ENCODE peak calls at places on chromosomes 5 and 9, in seven cellular contexts. G, W, R, A, T, Q and I are unnamed samples.

GRCh38 chr5:110844251-110844650 is 105.4 kb downstream of the SLC25A46 start:
- DNase-seq in R (no peak), T (no peak), A (no peak), G (no peak), W (no peak), Q (no peak), I (no peak)

GRCh38 chr5:29079771-29080170 is 2041.4 kb upstream of the CDH9 start:
- DNase-seq in T (no peak), R (no peak), Q (no peak), W (no peak), A (no peak), G (no peak), I (no peak)

GRCh38 chr5:6773342-6774035 is 60.3 kb downstream of the TENT4A start:
- DNase-seq in A (no peak), G (no peak), W (no peak), T (no peak), Q (no peak), R (no peak), I (no peak)

GRCh38 chr5:14445581-14446290 is 135.9 kb upstream of the OTULINL start:
- DNase-seq in G (peak; percentile 27), T (no peak), R (no peak), A (no peak), Q (no peak), W (no peak), I (peak; percentile 62)

GRCh38 chr5:118863345-118863744 is 125.0 kb downstream of the DTWD2 start:
- DNase-seq in R (peak; percentile 16), W (no peak), T (no peak), Q (no peak), G (no peak), A (no peak), I (no peak)

GRCh38 chr9:70079364-70080103 is 35.9 kb downstream of the MAMDC2 start:
- DNase-seq in G (no peak), W (no peak), Q (no peak), R (no peak), T (no peak), A (no peak), I (no peak)

GRCh38 chr9:9112001-9112725 is 1312.6 kb upstream of the DMAC1 start:
- DNase-seq in T (no peak), R (no peak), G (no peak), W (no peak), Q (no peak), A (no peak), I (no peak)

GRCh38 chr5:126481243-126481642 is 58.0 kb downstream of the GRAMD2B start:
- DNase-seq in G (no peak), W (no peak), Q (no peak), T (no peak), A (no peak), R (no peak), I (no peak)

GRCh38 chr9:124197177-124198095 is 60.3 kb upstream of the NEK6 start:
- DNase-seq in A (no peak), R (no peak), W (no peak), T (no peak), Q (no peak), G (no peak), I (no peak)

GRCh38 chr5:14665949-14666741 is 1.6 kb downstream of the OTULIN start:
- DNase-seq in W (no peak), A (peak; percentile 41), G (no peak), R (peak; percentile 55), T (no peak), Q (peak; percentile 36), I (no peak)

GRCh38 chr9:14573319-14573718 is 119.9 kb downstream of the ZDHHC21 start:
- DNase-seq in W (no peak), R (no peak), Q (no peak), G (no peak), T (no peak), A (no peak), I (no peak)

GRCh38 chr9:109336409-109336808 is 15.6 kb upstream of the EPB41L4B start:
- DNase-seq in T (no peak), Q (no peak), R (no peak), W (no peak), G (no peak), A (no peak), I (no peak)

GRCh38 chr9:34254141-34254913 is 74.7 kb downstream of the KIF24 start:
- DNase-seq in Q (no peak), A (no peak), T (no peak), R (peak; percentile 97), G (no peak), W (peak; percentile 28), I (no peak)

GRCh38 chr9:107285292-107285691 is 2.2 kb downstream of the RAD23B start:
- DNase-seq in W (no peak), T (no peak), A (no peak), R (no peak), G (no peak), Q (no peak), I (no peak)

GRCh38 chr5:80181618-80182211 is 74.1 kb downstream of the SERINC5 start:
- DNase-seq in A (peak; percentile 90), Q (no peak), G (no peak), W (peak; percentile 88), R (peak; percentile 68), T (no peak), I (no peak)

GRCh38 chr5:142839711-142840441 is 69.7 kb downstream of the ARHGAP26 start:
- DNase-seq in A (no peak), Q (no peak), R (no peak), G (no peak), W (no peak), T (peak; percentile 34), I (no peak)

GRCh38 chr9:755454-756381 is 85.8 kb upstream of the DMRT1 start:
- DNase-seq in W (peak; percentile 40), G (no peak), R (peak; percentile 26), A (peak; percentile 93), T (no peak), Q (no peak), I (no peak)

GRCh38 chr5:176540956-176541337 is 3.7 kb upstream of the RNF44 start:
- DNase-seq in Q (no peak), R (no peak), G (no peak), T (no peak), W (no peak), A (no peak), I (no peak)

GRCh38 chr5:83322273-83322924 is 149.1 kb upstream of the VCAN start:
- DNase-seq in Q (no peak), A (no peak), W (no peak), G (no peak), R (no peak), T (no peak), I (no peak)

GRCh38 chr9:101029300-101030021 is 934 bp downstream of the PLPPR1 start:
- DNase-seq in G (no peak), W (no peak), R (no peak), T (no peak), Q (no peak), A (no peak), I (peak; percentile 69)

GRCh38 chr9:101030022-101030391 is 1.5 kb downstream of the PLPPR1 start:
- DNase-seq in Q (no peak), G (no peak), A (no peak), T (no peak), W (no peak), R (no peak), I (no peak)

GRCh38 chr9:101034222-101034621 is 5.7 kb downstream of the PLPPR1 start:
- DNase-seq in R (no peak), T (no peak), A (no peak), G (no peak), W (no peak), Q (no peak), I (no peak)

GRCh38 chr9:101037433-101037832 is 8.9 kb downstream of the PLPPR1 start:
- DNase-seq in W (no peak), T (no peak), R (no peak), G (no peak), A (no peak), Q (no peak), I (no peak)

DNA sequence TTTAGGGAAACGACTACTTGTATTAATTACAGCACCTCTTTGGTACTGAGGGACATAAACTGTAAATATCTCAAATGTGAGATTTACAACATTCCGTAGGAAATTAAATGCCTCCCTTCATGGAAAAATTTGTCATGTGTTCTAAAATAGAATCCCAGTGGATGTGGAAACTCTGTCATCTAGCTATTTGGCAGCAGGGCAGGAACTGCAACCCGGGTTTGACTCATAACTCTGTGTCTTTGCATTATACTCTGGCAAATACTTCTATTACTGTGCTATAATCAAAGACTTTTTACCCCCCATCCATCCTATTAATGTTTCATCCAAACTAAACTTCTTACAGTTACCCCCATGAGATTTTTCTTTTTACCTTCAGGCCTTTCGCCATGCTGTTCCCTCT is 6.6 kb downstream of the PLPPR1 start:
- DNase-seq in Q (no peak), R (no peak), A (no peak), W (no peak), G (no peak), T (no peak), I (no peak)
- H3K27ac ChIP-seq in Q (no peak overlapping the region), R (no peak overlapping the region), A (no peak overlapping the region), W (no peak overlapping the region), G (no peak overlapping the region), T (no peak overlapping the region), I (no peak overlapping the region)

DNA sequence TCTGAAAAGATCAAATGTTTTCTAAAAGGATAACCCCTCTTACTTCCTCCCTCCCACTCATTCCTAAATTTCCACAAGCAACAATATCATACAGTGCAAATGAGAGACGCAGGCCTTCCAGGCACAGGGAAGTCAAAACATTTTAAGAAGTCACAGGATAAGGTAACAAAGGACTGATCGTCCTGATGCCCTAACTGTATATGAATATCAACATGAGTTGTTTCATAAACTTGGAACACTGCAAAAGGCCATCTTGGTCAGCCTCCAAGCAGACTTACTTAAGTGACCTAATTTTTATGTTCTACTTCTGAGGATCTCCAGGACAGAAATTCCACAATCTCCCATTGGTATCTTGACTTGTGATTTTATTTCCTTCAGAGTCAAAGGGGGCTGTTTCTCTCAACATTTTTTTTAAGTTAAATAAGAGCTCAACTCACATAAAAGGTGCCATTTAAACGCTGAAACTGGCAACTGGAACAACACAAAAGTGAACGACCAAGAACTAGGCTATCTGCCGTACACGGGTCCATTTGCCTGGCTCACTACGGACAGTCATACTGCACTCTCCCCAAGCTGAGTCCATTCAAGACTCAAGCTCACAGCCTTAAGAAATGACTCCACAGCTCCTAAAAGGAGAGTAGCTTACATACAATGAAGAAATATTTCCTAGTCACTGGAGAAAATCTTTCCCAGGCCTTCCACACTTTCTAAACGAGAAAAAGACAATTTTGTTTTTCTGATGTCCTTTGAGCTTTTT is 71.3 kb downstream of the LHFPL2 start:
- DNase-seq in A (no peak), G (no peak), Q (no peak), R (no peak), W (no peak), T (no peak), I (no peak)
- H3K27ac ChIP-seq in A (no peak overlapping the region), G (no peak overlapping the region), Q (no peak overlapping the region), R (no peak overlapping the region), W (no peak overlapping the region), T (peak overlapping the region; percentile 57), I (no peak overlapping the region)

GRCh38 chr9:129428890-129429577 is 191.9 kb downstream of the C9orf50 start:
- DNase-seq in Q (no peak), W (no peak), T (no peak), G (no peak), R (no peak), A (no peak), I (no peak)
- H3K27ac ChIP-seq in Q (no peak overlapping the region), W (no peak overlapping the region), T (no peak overlapping the region), G (no peak overlapping the region), R (no peak overlapping the region), A (no peak overlapping the region), I (no peak overlapping the region)

DNA sequence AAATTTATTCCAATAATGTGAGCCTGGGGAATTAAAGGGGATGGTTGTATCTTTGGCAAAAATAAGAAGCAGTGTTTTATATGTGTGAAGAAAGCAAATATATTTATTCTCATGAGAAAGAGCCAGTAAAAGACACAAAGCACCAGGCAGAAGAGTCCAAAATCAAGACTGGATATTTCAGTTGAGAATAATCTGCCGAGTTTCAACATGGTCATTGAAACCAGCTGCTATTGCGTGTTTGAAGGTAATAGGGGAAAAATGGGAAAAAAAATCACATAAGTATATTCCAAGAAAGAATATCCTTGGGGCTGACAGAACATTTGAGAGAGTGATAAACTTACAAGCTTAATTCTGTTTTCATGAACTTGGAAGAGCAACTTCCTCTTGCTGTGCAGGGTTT is 79.9 kb downstream of the ISOC1 start:
- DNase-seq in G (no peak), A (no peak), W (no peak), Q (no peak), R (no peak), T (no peak), I (no peak)
- H3K27ac ChIP-seq in G (no peak overlapping the region), A (no peak overlapping the region), W (no peak overlapping the region), Q (no peak overlapping the region), R (no peak overlapping the region), T (no peak overlapping the region), I (no peak overlapping the region)